ENCODE peak calls at places on chromosomes 3 and 15, in six cellular contexts. One of them, this sample, is unnamed.
A peak's percentile ranks its signal among the peaks of the same experiment; 100 is the strongest.

GRCh38 chr3:125144653-125145314 is 67.8 kb downstream of the SLC12A8 start:
- DNase-seq in NCI-H345: no peak
- DNase-seq in GM18507: no peak
- DNase-seq in psoas muscle: no peak
- DNase-seq in amniotic stem cell: no peak
- DNase-seq in fibroblast of pulmonary artery: no peak
- DNase-seq in this sample: no peak

GRCh38 chr3:13278783-13279531 is 141.2 kb downstream of the NUP210 start:
- DNase-seq in GM18507: no peak
- DNase-seq in amniotic stem cell: no peak
- DNase-seq in psoas muscle: no peak
- DNase-seq in fibroblast of pulmonary artery: no peak
- DNase-seq in NCI-H345: no peak
- DNase-seq in this sample: no peak

GRCh38 chr15:88664151-88664778 is 25.4 kb downstream of the ISG20 start:
- DNase-seq in GM18507: no peak
- DNase-seq in NCI-H345: no peak
- DNase-seq in psoas muscle: no peak
- DNase-seq in amniotic stem cell: no peak
- DNase-seq in fibroblast of pulmonary artery: no peak
- DNase-seq in this sample: no peak

GRCh38 chr15:100001405-100001804 is 268.2 kb upstream of the LYSMD4 start:
- DNase-seq in NCI-H345: no peak
- DNase-seq in psoas muscle: no peak
- DNase-seq in amniotic stem cell: no peak
- DNase-seq in fibroblast of pulmonary artery: no peak
- DNase-seq in GM18507: no peak
- DNase-seq in this sample: no peak

GRCh38 chr3:127628788-127629456 is at the start of gene PODXL2:
- DNase-seq in GM18507: peak; percentile 28
- DNase-seq in amniotic stem cell: peak; percentile 4
- DNase-seq in psoas muscle: peak; percentile 63
- DNase-seq in NCI-H345: peak; percentile 63
- DNase-seq in fibroblast of pulmonary artery: peak; percentile 58
- DNase-seq in this sample: peak; percentile 29

GRCh38 chr15:75508741-75509532 is 57.4 kb upstream of the SIN3A start:
- DNase-seq in amniotic stem cell: no peak
- DNase-seq in psoas muscle: no peak
- DNase-seq in GM18507: no peak
- DNase-seq in fibroblast of pulmonary artery: peak; percentile 72
- DNase-seq in NCI-H345: peak; percentile 8
- DNase-seq in this sample: no peak

GRCh38 chr3:52404391-52404790 is 40.5 kb downstream of the SEMA3G start:
- DNase-seq in fibroblast of pulmonary artery: no peak
- DNase-seq in amniotic stem cell: no peak
- DNase-seq in psoas muscle: no peak
- DNase-seq in NCI-H345: no peak
- DNase-seq in GM18507: no peak
- DNase-seq in this sample: no peak

GRCh38 chr15:70936326-70936725 is 43.7 kb downstream of the LRRC49 start:
- DNase-seq in NCI-H345: peak; percentile 77
- DNase-seq in fibroblast of pulmonary artery: peak; percentile 12
- DNase-seq in psoas muscle: no peak
- DNase-seq in amniotic stem cell: no peak
- DNase-seq in GM18507: no peak
- DNase-seq in this sample: no peak

GRCh38 chr3:113147608-113148306 is 63.6 kb upstream of the BOC start:
- DNase-seq in psoas muscle: no peak
- DNase-seq in fibroblast of pulmonary artery: no peak
- DNase-seq in amniotic stem cell: no peak
- DNase-seq in GM18507: no peak
- DNase-seq in NCI-H345: no peak
- DNase-seq in this sample: no peak

GRCh38 chr3:127744875-127745274 is 72.1 kb downstream of the ABTB1 start:
- DNase-seq in amniotic stem cell: no peak
- DNase-seq in fibroblast of pulmonary artery: no peak
- DNase-seq in NCI-H345: no peak
- DNase-seq in psoas muscle: no peak
- DNase-seq in GM18507: no peak
- DNase-seq in this sample: no peak

GRCh38 chr3:89578253-89578529 is 470.8 kb downstream of the EPHA3 start:
- DNase-seq in GM18507: no peak
- DNase-seq in amniotic stem cell: no peak
- DNase-seq in fibroblast of pulmonary artery: no peak
- DNase-seq in psoas muscle: no peak
- DNase-seq in NCI-H345: no peak
- DNase-seq in this sample: no peak

GRCh38 chr15:63238796-63239195 is 38.6 kb upstream of the APH1B start:
- DNase-seq in fibroblast of pulmonary artery: peak; percentile 52
- DNase-seq in amniotic stem cell: no peak
- DNase-seq in NCI-H345: no peak
- DNase-seq in GM18507: peak; percentile 22
- DNase-seq in psoas muscle: no peak
- DNase-seq in this sample: no peak

GRCh38 chr3:25594007-25594502 is 70.7 kb downstream of the TOP2B start:
- DNase-seq in psoas muscle: no peak
- DNase-seq in NCI-H345: peak; percentile 4
- DNase-seq in fibroblast of pulmonary artery: peak; percentile 87
- DNase-seq in GM18507: no peak
- DNase-seq in amniotic stem cell: peak; percentile 48
- DNase-seq in this sample: no peak

GRCh38 chr3:112814256-112814655 is 32.4 kb downstream of the CD200R1L start:
- DNase-seq in GM18507: no peak
- DNase-seq in NCI-H345: no peak
- DNase-seq in psoas muscle: no peak
- DNase-seq in amniotic stem cell: peak; percentile 14
- DNase-seq in fibroblast of pulmonary artery: peak; percentile 91
- DNase-seq in this sample: no peak

GRCh38 chr3:196708467-196708866 is 3.6 kb downstream of the CEP19 start:
- DNase-seq in psoas muscle: no peak
- DNase-seq in NCI-H345: no peak
- DNase-seq in GM18507: no peak
- DNase-seq in amniotic stem cell: no peak
- DNase-seq in fibroblast of pulmonary artery: peak; percentile 53
- DNase-seq in this sample: no peak

GRCh38 chr3:66785191-66785909 is 212.8 kb upstream of the KBTBD8 start:
- DNase-seq in NCI-H345: no peak
- DNase-seq in fibroblast of pulmonary artery: no peak
- DNase-seq in amniotic stem cell: no peak
- DNase-seq in GM18507: no peak
- DNase-seq in psoas muscle: no peak
- DNase-seq in this sample: no peak

GRCh38 chr3:43015572-43016512 is 36.7 kb downstream of the GASK1A start:
- DNase-seq in fibroblast of pulmonary artery: no peak
- DNase-seq in amniotic stem cell: no peak
- DNase-seq in psoas muscle: no peak
- DNase-seq in NCI-H345: no peak
- DNase-seq in GM18507: no peak
- DNase-seq in this sample: no peak